ENCODE peak calls at places on chromosomes 13 and 19, in four cellular contexts. D is BJ; T is CD4-positive, alpha-beta memory T cell; J is IMR-90. G is an unnamed sample.

GRCh38 chr13:39452412-39452811 is 150.6 kb downstream of the LHFPL6 start:
- DNase-seq in T (no peak), D (no peak), J (no peak), G (peak; percentile 75)

GRCh38 chr13:59012731-59013130 is 1151.0 kb downstream of the DIAPH3 start:
- DNase-seq in J (no peak), D (no peak), T (no peak), G (no peak)

GRCh38 chr13:80251403-80251802 is 89.5 kb downstream of the SPRY2 start:
- DNase-seq in D (no peak), T (no peak), J (peak; percentile 60), G (peak; percentile 79)

GRCh38 chr19:31350033-31350692 is 927 bp upstream of the TSHZ3 start:
- DNase-seq in T (no peak), J (no peak), D (no peak), G (peak; percentile 58)

GRCh38 chr19:1370579-1371361 is 12.9 kb upstream of the NDUFS7 start:
- DNase-seq in D (no peak), J (no peak), T (no peak), G (no peak)

GRCh38 chr19:29625316-29625715 is 19.2 kb downstream of the POP4 start:
- DNase-seq in D (no peak), T (no peak), J (no peak), G (no peak)

GRCh38 chr13:24183741-24184182 is 23.2 kb downstream of the SPATA13 start:
- DNase-seq in D (no peak), J (no peak), T (no peak), G (no peak)

GRCh38 chr19:7863157-7863970 is 10.8 kb downstream of the PRR36 start:
- DNase-seq in J (no peak), D (no peak), T (no peak), G (no peak)

GRCh38 chr19:6108721-6109633 is 1.3 kb downstream of the RFX2 start:
- DNase-seq in J (peak; percentile 66), D (no peak), T (peak; percentile 64), G (peak; percentile 77)

GRCh38 chr13:42747399-42747873 is 33.9 kb upstream of the FAM216B start:
- DNase-seq in T (no peak), D (peak; percentile 99), J (peak; percentile 99), G (peak; percentile 100)

GRCh38 chr13:21964686-21965085 is 293.8 kb downstream of the FGF9 start:
- DNase-seq in J (peak; percentile 53), T (no peak), D (no peak), G (no peak)

GRCh38 chr13:110914293-110915056 is 394 bp downstream of the ANKRD10 start:
- DNase-seq in J (peak; percentile 74), D (no peak), T (peak; percentile 71), G (peak; percentile 74)

GRCh38 chr13:110976785-110977184 is 61.9 kb upstream of the ANKRD10 start:
- DNase-seq in T (no peak), J (peak; percentile 11), D (no peak), G (no peak)

GRCh38 chr19:49149652-49150105 is 5.5 kb downstream of the HRC start:
- DNase-seq in D (no peak), J (peak; percentile 83), T (no peak), G (peak; percentile 93)

GRCh38 chr19:53132231-53132991 is at the start of gene ZNF415:
- DNase-seq in J (peak; percentile 67), T (peak; percentile 42), D (peak; percentile 9), G (peak; percentile 60)

GRCh38 chr19:51799998-51800848 is 5.3 kb downstream of the FPR3 start:
- DNase-seq in D (no peak), J (peak; percentile 60), T (no peak), G (no peak)

GRCh38 chr13:85367887-85368286 is 431.3 kb downstream of the SLITRK6 start:
- DNase-seq in D (no peak), J (peak; percentile 2), T (no peak), G (peak; percentile 55)

GRCh38 chr13:99724633-99725517 is 223.6 kb downstream of the TM9SF2 start:
- DNase-seq in D (no peak), J (no peak), T (no peak), G (no peak)

GRCh38 chr19:19514215-19514633 is 1.1 kb downstream of the TSSK6 start:
- DNase-seq in J (no peak), D (no peak), T (no peak), G (no peak)

GRCh38 chr13:58340895-58341294 is 709.4 kb downstream of the PCDH17 start:
- DNase-seq in J (no peak), T (no peak), D (no peak), G (no peak)

GRCh38 chr13:99523838-99524237 is 22.6 kb downstream of the TM9SF2 start:
- DNase-seq in T (no peak), D (no peak), J (no peak), G (no peak)

GRCh38 chr19:55626350-55626749 is 2.0 kb upstream of the ZNF784 start:
- DNase-seq in D (no peak), T (peak; percentile 85), J (no peak), G (no peak)

GRCh38 chr19:31408460-31409124 is 59.4 kb upstream of the TSHZ3 start:
- DNase-seq in J (peak; percentile 87), T (no peak), D (peak; percentile 57), G (peak; percentile 96)

GRCh38 chr13:20340759-20341161 is 108.6 kb upstream of the GJB6 start:
- DNase-seq in J (no peak), T (no peak), D (no peak), G (no peak)

GRCh38 chr19:41987141-41987860 is 6.7 kb downstream of the ATP1A3 start:
- DNase-seq in D (no peak), T (no peak), J (no peak), G (no peak)

GRCh38 chr19:14091086-14091884 is 734 bp upstream of the SAMD1 start:
- DNase-seq in D (no peak), J (peak; percentile 64), T (peak; percentile 80), G (peak; percentile 77)

GRCh38 chr13:33676700-33677048 is 141.3 kb upstream of the RFC3 start:
- DNase-seq in D (no peak), J (peak; percentile 21), T (no peak), G (peak; percentile 22)

GRCh38 chr13:110262944-110263343 is 44.0 kb downstream of the COL4A1 start:
- DNase-seq in D (no peak), T (no peak), J (no peak), G (no peak)

GRCh38 chr13:63425131-63425530 is 2009.5 kb upstream of the PCDH20 start:
- DNase-seq in J (peak; percentile 43), D (peak; percentile 28), T (no peak), G (no peak)

GRCh38 chr13:85406269-85406975 is 392.8 kb downstream of the SLITRK6 start:
- DNase-seq in J (no peak), D (no peak), T (no peak), G (no peak)

GRCh38 chr19:16330811-16331690 is 6.4 kb downstream of the KLF2 start:
- DNase-seq in T (peak; percentile 46), D (no peak), J (no peak), G (peak; percentile 67)

GRCh38 chr19:15264061-15264932 is 32.0 kb upstream of the EPHX3 start:
- DNase-seq in T (peak; percentile 66), J (peak; percentile 65), D (no peak), G (peak; percentile 73)

GRCh38 chr19:42202290-42202867 is 15.1 kb downstream of the DEDD2 start:
- DNase-seq in T (no peak), J (no peak), D (no peak), G (no peak)

GRCh38 chr13:59261928-59262488 is 901.7 kb downstream of the DIAPH3 start:
- DNase-seq in D (no peak), T (no peak), J (peak; percentile 12), G (no peak)

DNA sequence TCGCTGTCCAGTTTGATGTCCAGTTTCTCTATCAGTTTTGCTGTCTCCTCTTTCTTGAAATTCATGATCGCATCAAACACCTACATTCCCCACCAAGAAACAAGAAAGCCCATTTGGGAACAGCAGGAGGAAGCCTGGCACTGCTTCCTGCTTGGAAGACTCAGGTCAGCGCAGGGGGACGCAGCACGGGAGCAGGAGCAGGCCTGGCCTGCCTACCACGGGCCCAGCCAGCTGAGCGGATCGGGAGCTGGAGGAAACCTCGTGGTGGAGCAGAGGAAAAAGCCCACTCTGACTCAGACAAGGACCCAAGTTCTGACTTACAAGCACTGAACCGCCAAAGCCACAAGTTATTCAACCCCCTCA is 3.9 kb downstream of the EEF2 start:
- DNase-seq in T (no peak), D (no peak), J (no peak), G (no peak)
- H3K36me3 ChIP-seq in T (peaks cover 76% of the 10 kb centered on the region), D (peaks cover 74% of the 10 kb centered on the region), J (peaks cover 78% of the 10 kb centered on the region), G (peaks cover 79% of the 10 kb centered on the region)

DNA sequence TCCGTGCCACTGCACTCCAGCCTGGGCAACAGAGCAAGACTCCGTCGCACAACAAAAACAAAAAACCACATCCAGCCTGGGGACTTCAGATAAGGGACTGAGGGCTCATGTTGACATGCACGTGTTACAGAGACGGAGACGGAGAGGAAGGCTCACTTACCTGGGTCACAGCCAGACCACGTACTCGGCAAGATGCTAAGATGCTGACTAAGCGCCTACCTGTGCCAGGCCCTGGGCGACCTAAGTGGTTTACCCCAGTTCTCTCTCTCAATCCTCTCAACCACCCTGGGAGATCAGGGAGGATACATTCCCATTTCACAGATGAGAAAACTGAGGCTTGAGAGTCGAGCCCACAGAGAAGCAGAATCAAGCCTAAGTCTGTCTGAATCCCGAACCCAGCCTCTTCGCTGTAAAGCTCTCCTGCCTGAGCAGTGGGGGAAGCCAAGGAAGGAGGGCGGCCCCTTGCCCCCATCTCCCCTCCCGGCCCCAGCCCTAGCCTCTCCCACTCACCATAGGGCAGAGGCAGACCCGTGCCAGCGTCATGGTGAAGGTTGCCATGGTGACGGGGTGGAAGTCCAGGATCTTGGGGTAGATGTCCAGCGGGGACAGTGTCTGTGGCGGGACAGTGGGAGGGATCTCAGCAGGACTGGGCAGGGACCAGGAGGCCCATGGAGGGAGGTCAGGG is 13.5 kb downstream of the ERCC2 start:
- DNase-seq in D (no peak), T (no peak), J (no peak), G (no peak)
- H3K36me3 ChIP-seq in D (peaks cover 37% of the 10 kb centered on the region), T (peaks cover 12% of the 10 kb centered on the region), J (peaks cover 54% of the 10 kb centered on the region), G (peaks cover 79% of the 10 kb centered on the region)

GRCh38 chr13:25335856-25336255 is 34.4 kb downstream of the NUP58 start:
- DNase-seq in J (peak; percentile 21), T (no peak), D (no peak), G (no peak)

GRCh38 chr13:25329706-25330105 is 28.3 kb downstream of the NUP58 start:
- DNase-seq in J (peak; percentile 26), T (no peak), D (no peak), G (peak; percentile 73)

DNA sequence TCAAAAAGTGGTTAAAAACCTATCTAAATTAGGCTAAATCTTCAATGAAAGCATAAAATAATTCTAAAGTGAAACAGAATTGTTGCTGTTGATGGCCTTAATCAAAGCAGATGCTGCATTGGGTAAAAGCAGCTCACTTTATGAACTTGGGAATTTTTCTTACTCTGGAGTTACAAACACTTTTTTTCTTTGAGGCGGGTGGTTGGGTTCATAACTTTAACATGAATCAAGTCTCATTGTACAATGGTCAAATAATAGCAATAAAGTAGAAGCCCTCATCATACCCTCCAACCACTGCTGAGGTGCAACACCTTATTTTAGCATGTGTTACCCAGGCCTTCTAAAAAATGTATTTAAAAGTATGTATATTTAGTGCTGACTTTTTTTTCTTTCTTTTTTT is 29.1 kb downstream of the NUP58 start:
- DNase-seq in J (peak; percentile 28), T (no peak), D (no peak), G (peak; percentile 39)
- H3K36me3 ChIP-seq in J (peaks cover 33% of the 10 kb centered on the region), T (peaks cover 52% of the 10 kb centered on the region), D (peaks cover 2% of the 10 kb centered on the region), G (peaks cover 12% of the 10 kb centered on the region)

DNA sequence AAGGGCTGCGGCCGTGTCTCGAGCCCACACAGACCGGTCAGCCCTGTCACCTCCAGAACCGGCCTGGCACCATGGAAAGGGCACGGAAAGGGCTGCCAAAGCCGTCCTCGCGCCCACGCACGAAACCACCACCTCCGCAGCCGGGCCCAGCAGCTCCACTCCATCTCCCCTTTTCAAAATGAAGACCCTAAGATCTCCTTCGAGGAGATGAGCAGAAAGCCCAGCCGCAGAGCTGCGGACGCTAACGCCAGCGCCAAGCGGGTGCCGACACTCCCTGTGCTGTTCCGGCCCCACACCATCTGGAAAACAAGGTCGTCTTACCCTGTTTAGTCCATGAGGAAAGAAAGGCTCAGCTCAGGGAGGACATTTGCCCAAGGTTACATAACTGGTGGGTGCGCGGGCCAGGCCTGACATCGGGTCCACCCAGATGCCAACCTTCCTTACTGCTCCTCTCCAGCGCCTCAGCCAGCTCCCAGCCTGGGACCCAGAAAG is 131.1 kb downstream of the FOXO1 start:
- DNase-seq in T (no peak), D (no peak), J (no peak), G (no peak)
- H3K36me3 ChIP-seq in T (no peaks in the 10 kb centered on the region), D (no peaks in the 10 kb centered on the region), J (no peaks in the 10 kb centered on the region), G (no peaks in the 10 kb centered on the region)